ENCODE peak calls at places on chromosomes 3 and 15, in five cellular contexts. M, X, T, Y and C are unnamed samples.
A peak's percentile ranks its signal among the peaks of the same experiment; 100 is the strongest.

GRCh38 chr15:31607656-31608055 is 281.0 kb downstream of the KLF13 start:
- DNase-seq in M (no peak), X (no peak), Y (no peak), T (no peak), C (no peak)

GRCh38 chr15:60396560-60396963 is 1.2 kb downstream of the ANXA2 start:
- DNase-seq in Y (no peak), M (no peak), T (no peak), X (no peak), C (no peak)

GRCh38 chr15:37820380-37821128 is 113.9 kb upstream of the TMCO5A start:
- DNase-seq in X (no peak), T (no peak), Y (no peak), M (no peak), C (no peak)

GRCh38 chr15:31262901-31263671 is 63.5 kb upstream of the KLF13 start:
- DNase-seq in T (peak; percentile 21), X (no peak), M (no peak), Y (peak; percentile 84), C (no peak)

GRCh38 chr3:76585794-76586392 is 454.0 kb upstream of the ROBO2 start:
- DNase-seq in X (no peak), Y (no peak), T (no peak), M (no peak), C (no peak)

GRCh38 chr3:184907941-184908649 is 96.1 kb downstream of the VPS8 start:
- DNase-seq in X (no peak), Y (no peak), M (no peak), T (no peak), C (no peak)

GRCh38 chr3:186411089-186411488 is 49.1 kb upstream of the DGKG start:
- DNase-seq in X (no peak), Y (no peak), M (no peak), T (no peak), C (no peak)

GRCh38 chr3:156037356-156037755 is 83.0 kb upstream of the KCNAB1 start:
- DNase-seq in T (no peak), M (no peak), X (no peak), Y (no peak), C (no peak)

GRCh38 chr3:124878561-124879394 is 8.4 kb downstream of the ITGB5 start:
- DNase-seq in M (peak; percentile 99), T (no peak), Y (no peak), X (peak; percentile 84), C (peak; percentile 77)

GRCh38 chr3:153219147-153219546 is 57.1 kb downstream of the RAP2B start:
- DNase-seq in X (no peak), M (no peak), Y (no peak), T (no peak), C (no peak)

GRCh38 chr3:55327131-55327920 is 159.8 kb downstream of the WNT5A start:
- DNase-seq in Y (no peak), X (peak; percentile 82), M (no peak), T (no peak), C (no peak)

GRCh38 chr3:104126864-104127553 is 1239.7 kb upstream of the ALCAM start:
- DNase-seq in T (no peak), Y (no peak), X (no peak), M (no peak), C (no peak)

GRCh38 chr3:4350789-4351163 is 47.6 kb downstream of the SETMAR start:
- DNase-seq in Y (peak; percentile 31), X (peak; percentile 47), T (peak; percentile 77), M (peak; percentile 47), C (peak; percentile 14)

GRCh38 chr3:182258538-182259177 is 534.6 kb upstream of the ATP11B start:
- DNase-seq in Y (no peak), X (no peak), T (peak; percentile 26), M (peak; percentile 28), C (no peak)

GRCh38 chr3:114207768-114208167 is 28.9 kb upstream of the DRD3 start:
- DNase-seq in M (no peak), T (no peak), Y (peak; percentile 25), X (no peak), C (no peak)

GRCh38 chr3:135125171-135125801 is 330.2 kb downstream of the EPHB1 start:
- DNase-seq in T (peak; percentile 23), M (no peak), X (no peak), Y (no peak), C (no peak)

GRCh38 chr3:119524931-119525662 is 26.8 kb downstream of the TIMMDC1 start:
- DNase-seq in X (no peak), M (no peak), Y (no peak), T (no peak), C (no peak)

GRCh38 chr15:90814193-90814811 is 54.1 kb upstream of the FURIN start:
- DNase-seq in M (no peak), T (no peak), Y (no peak), X (no peak), C (no peak)

GRCh38 chr3:154137036-154137435 is 15.8 kb downstream of the ARHGEF26 start:
- DNase-seq in Y (no peak), M (no peak), T (no peak), X (no peak), C (no peak)

GRCh38 chr15:85337398-85338074 is 42.9 kb upstream of the AKAP13 start:
- DNase-seq in Y (no peak), T (no peak), X (no peak), M (no peak), C (no peak)

GRCh38 chr3:190053919-190054672 is 66.6 kb downstream of the P3H2 start:
- DNase-seq in Y (no peak), X (no peak), T (no peak), M (no peak), C (no peak)

GRCh38 chr3:16060945-16061344 is 113.5 kb upstream of the GALNT15 start:
- DNase-seq in Y (no peak), X (peak; percentile 84), M (no peak), T (peak; percentile 51), C (peak; percentile 86)

GRCh38 chr3:16059081-16059537 is 115.4 kb upstream of the GALNT15 start:
- DNase-seq in M (no peak), Y (no peak), X (no peak), T (no peak), C (no peak)

GRCh38 chr3:16061491-16061890 is 113.0 kb upstream of the GALNT15 start:
- DNase-seq in M (no peak), Y (no peak), X (no peak), T (no peak), C (no peak)

GRCh38 chr3:16059700-16060357 is 114.7 kb upstream of the GALNT15 start:
- DNase-seq in Y (no peak), X (no peak), M (no peak), T (no peak), C (no peak)

DNA sequence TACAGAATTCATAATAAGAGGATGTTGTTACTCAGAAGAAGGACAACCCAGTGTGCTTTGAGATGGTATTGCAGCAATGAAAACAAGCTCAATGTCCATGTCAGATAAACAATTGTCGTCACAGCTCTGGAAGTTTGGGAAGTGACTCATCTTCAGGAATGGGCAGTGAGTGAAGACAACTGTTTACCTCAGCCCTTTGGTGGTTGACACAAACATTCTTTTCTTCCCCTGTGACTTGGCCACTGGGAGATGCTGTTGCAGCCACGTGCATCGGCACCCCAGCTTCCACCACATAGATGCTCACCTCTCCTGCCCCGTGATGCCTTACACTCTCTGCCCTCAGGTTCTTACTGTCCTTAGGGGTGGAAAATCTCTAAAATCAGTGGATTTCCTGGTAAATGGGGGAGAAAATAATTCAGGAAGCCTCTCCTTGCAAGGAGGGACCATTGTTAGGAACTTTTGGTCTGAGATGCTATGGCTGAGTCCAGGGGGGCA is 114.1 kb upstream of the GALNT15 start:
- DNase-seq in X (peak; percentile 99), M (peak; percentile 95), Y (no peak), T (peak; percentile 56), C (peak; percentile 100)
- TF ChIP-seq CTCF in X (peak; percentile 43), M (peak; percentile 62), Y (no peak), T (no peak), C (peak; percentile 38)

GRCh38 chr15:68997930-68998777 is 16.3 kb upstream of the NOX5 start:
- DNase-seq in Y (no peak), X (no peak), T (no peak), M (no peak), C (no peak)

GRCh38 chr15:68999091-68999490 is 15.4 kb upstream of the NOX5 start:
- DNase-seq in T (no peak), X (no peak), Y (no peak), M (no peak), C (no peak)

GRCh38 chr15:68994981-68995753 is 19.3 kb upstream of the NOX5 start:
- DNase-seq in M (no peak), Y (no peak), T (no peak), X (no peak), C (no peak)

GRCh38 chr15:68995754-68996141 is 18.7 kb upstream of the NOX5 start:
- DNase-seq in Y (no peak), M (no peak), T (no peak), X (no peak), C (no peak)

GRCh38 chr15:68997050-68997449 is 17.4 kb upstream of the NOX5 start:
- DNase-seq in T (no peak), Y (no peak), M (no peak), X (no peak), C (no peak)
- TF ChIP-seq CTCF in T (no peak), Y (no peak), M (no peak), X (no peak), C (no peak)

DNA sequence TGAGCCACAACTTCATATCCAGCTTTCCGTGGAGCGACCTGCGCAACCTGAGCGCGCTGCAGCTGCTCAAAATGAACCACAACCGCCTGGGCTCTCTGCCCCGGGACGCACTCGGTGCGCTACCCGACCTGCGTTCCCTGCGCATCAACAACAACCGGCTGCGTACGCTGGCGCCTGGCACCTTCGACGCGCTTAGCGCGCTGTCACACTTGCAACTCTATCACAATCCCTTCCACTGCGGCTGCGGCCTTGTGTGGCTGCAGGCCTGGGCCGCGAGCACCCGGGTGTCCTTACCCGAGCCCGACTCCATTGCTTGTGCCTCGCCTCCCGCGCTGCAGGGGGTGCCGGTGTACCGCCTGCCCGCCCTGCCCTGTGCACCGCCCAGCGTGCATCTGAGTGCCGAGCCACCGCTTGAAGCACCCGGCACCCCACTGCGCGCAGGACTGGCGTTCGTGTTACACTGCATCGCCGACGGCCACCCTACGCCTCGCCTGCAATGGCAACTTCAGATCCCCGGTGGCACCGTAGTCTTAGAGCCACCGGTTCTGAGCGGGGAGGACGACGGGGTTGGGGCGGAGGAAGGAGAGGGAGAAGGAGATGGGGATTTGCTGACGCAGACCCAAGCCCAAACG is 2.8 kb downstream of the ISLR2 start:
- DNase-seq in M (no peak), Y (no peak), X (no peak), T (no peak), C (no peak)
- TF ChIP-seq CTCF in M (no peak), Y (peak; percentile 27), X (no peak), T (no peak), C (no peak)

GRCh38 chr3:61634678-61635077 is 73.3 kb downstream of the PTPRG start:
- DNase-seq in M (no peak), Y (no peak), T (no peak), X (no peak), C (no peak)

GRCh38 chr3:61629442-61629841 is 68.1 kb downstream of the PTPRG start:
- DNase-seq in M (no peak), Y (no peak), X (no peak), T (no peak), C (no peak)

GRCh38 chr3:61628636-61629035 is 67.3 kb downstream of the PTPRG start:
- DNase-seq in T (no peak), Y (no peak), X (no peak), M (no peak), C (no peak)

GRCh38 chr3:61632568-61633175 is 71.3 kb downstream of the PTPRG start:
- DNase-seq in T (no peak), M (no peak), X (no peak), Y (no peak), C (no peak)

GRCh38 chr3:61631108-61631769 is 69.9 kb downstream of the PTPRG start:
- DNase-seq in T (no peak), X (no peak), Y (no peak), M (no peak), C (no peak)
- TF ChIP-seq CTCF in T (no peak), X (no peak), Y (no peak), M (no peak), C (no peak)

GRCh38 chr3:131526801-131527347 is 24.1 kb upstream of the MRPL3 start:
- DNase-seq in Y (no peak), X (no peak), M (no peak), T (peak; percentile 85), C (no peak)
- TF ChIP-seq CTCF in Y (no peak), X (peak; percentile 55), M (peak; percentile 22), T (no peak), C (peak; percentile 76)